ENCODE peak calls at places on chromosomes 6 and 20, in nine cellular contexts. One of them, this sample, is unnamed. For H3K9me3 and H3K4me1, the result is how much of the 10 kb centered on the place peaks cover.

GRCh38 chr6:144601221-144601620 is 316.1 kb downstream of the UTRN start:
- DNase-seq in left lung: no peak
- DNase-seq in IMR-90: no peak
- DNase-seq in PC-9: no peak
- DNase-seq in cardiac muscle cell: no peak
- DNase-seq in upper lobe of right lung: no peak
- DNase-seq in fibroblast of lung: peak
- DNase-seq in hepatocyte: no peak
- DNase-seq in heart right ventricle: no peak
- DNase-seq in this sample: no peak

GRCh38 chr6:126337323-126337722 is 2.6 kb upstream of the CENPW start:
- DNase-seq in fibroblast of lung: peak
- DNase-seq in upper lobe of right lung: no peak
- DNase-seq in heart right ventricle: no peak
- DNase-seq in left lung: no peak
- DNase-seq in PC-9: no peak
- DNase-seq in cardiac muscle cell: peak
- DNase-seq in hepatocyte: peak
- DNase-seq in IMR-90: peak
- DNase-seq in this sample: no peak

GRCh38 chr20:63126876-63127699 is 88.8 kb downstream of the YTHDF1 start:
- DNase-seq in fibroblast of lung: no peak
- DNase-seq in upper lobe of right lung: peak
- DNase-seq in IMR-90: no peak
- DNase-seq in left lung: no peak
- DNase-seq in PC-9: no peak
- DNase-seq in cardiac muscle cell: no peak
- DNase-seq in heart right ventricle: peak
- DNase-seq in hepatocyte: no peak
- DNase-seq in this sample: no peak

GRCh38 chr6:140782941-140783340 is 1349.8 kb upstream of the GJE1 start:
- DNase-seq in heart right ventricle: no peak
- DNase-seq in fibroblast of lung: peak
- DNase-seq in IMR-90: no peak
- DNase-seq in PC-9: no peak
- DNase-seq in hepatocyte: no peak
- DNase-seq in upper lobe of right lung: no peak
- DNase-seq in left lung: no peak
- DNase-seq in cardiac muscle cell: no peak
- DNase-seq in this sample: no peak

GRCh38 chr6:132995432-132995831 is 181.1 kb downstream of the RPS12 start:
- DNase-seq in IMR-90: peak
- DNase-seq in heart right ventricle: no peak
- DNase-seq in PC-9: no peak
- DNase-seq in hepatocyte: no peak
- DNase-seq in cardiac muscle cell: no peak
- DNase-seq in left lung: no peak
- DNase-seq in upper lobe of right lung: no peak
- DNase-seq in fibroblast of lung: peak
- DNase-seq in this sample: no peak

GRCh38 chr6:116111552-116112528 is 11.2 kb downstream of the NT5DC1 start:
- DNase-seq in hepatocyte: peak
- DNase-seq in left lung: no peak
- DNase-seq in cardiac muscle cell: peak
- DNase-seq in heart right ventricle: no peak
- DNase-seq in fibroblast of lung: peak
- DNase-seq in PC-9: peak
- DNase-seq in IMR-90: peak
- DNase-seq in upper lobe of right lung: no peak
- DNase-seq in this sample: no peak

GRCh38 chr6:11615214-11615602 is 77.7 kb downstream of the TMEM170B start:
- DNase-seq in PC-9: peak
- DNase-seq in heart right ventricle: no peak
- DNase-seq in left lung: no peak
- DNase-seq in cardiac muscle cell: no peak
- DNase-seq in fibroblast of lung: peak
- DNase-seq in hepatocyte: no peak
- DNase-seq in IMR-90: peak
- DNase-seq in upper lobe of right lung: no peak
- DNase-seq in this sample: no peak

GRCh38 chr6:109303149-109303548 is 79.1 kb downstream of the CD164 start:
- DNase-seq in IMR-90: no peak
- DNase-seq in fibroblast of lung: no peak
- DNase-seq in PC-9: no peak
- DNase-seq in cardiac muscle cell: no peak
- DNase-seq in upper lobe of right lung: no peak
- DNase-seq in heart right ventricle: no peak
- DNase-seq in left lung: no peak
- DNase-seq in hepatocyte: no peak
- DNase-seq in this sample: no peak

GRCh38 chr20:15528386-15529111 is 1044.7 kb downstream of the KIF16B start:
- DNase-seq in cardiac muscle cell: no peak
- DNase-seq in upper lobe of right lung: no peak
- DNase-seq in hepatocyte: peak
- DNase-seq in IMR-90: no peak
- DNase-seq in PC-9: no peak
- DNase-seq in left lung: no peak
- DNase-seq in fibroblast of lung: peak
- DNase-seq in heart right ventricle: no peak
- DNase-seq in this sample: no peak

GRCh38 chr6:16064687-16065086 is 64.2 kb upstream of the MYLIP start:
- DNase-seq in IMR-90: no peak
- DNase-seq in cardiac muscle cell: no peak
- DNase-seq in hepatocyte: no peak
- DNase-seq in PC-9: no peak
- DNase-seq in heart right ventricle: no peak
- DNase-seq in upper lobe of right lung: no peak
- DNase-seq in left lung: no peak
- DNase-seq in fibroblast of lung: no peak
- DNase-seq in this sample: no peak

GRCh38 chr6:93164781-93165180 is 254.6 kb downstream of the EPHA7 start:
- DNase-seq in upper lobe of right lung: no peak
- DNase-seq in hepatocyte: peak
- DNase-seq in PC-9: no peak
- DNase-seq in heart right ventricle: no peak
- DNase-seq in IMR-90: no peak
- DNase-seq in left lung: no peak
- DNase-seq in fibroblast of lung: peak
- DNase-seq in cardiac muscle cell: no peak
- DNase-seq in this sample: no peak

GRCh38 chr6:165823609-165824326 is 160.7 kb upstream of the PDE10A start:
- DNase-seq in upper lobe of right lung: no peak
- DNase-seq in cardiac muscle cell: no peak
- DNase-seq in fibroblast of lung: no peak
- DNase-seq in heart right ventricle: no peak
- DNase-seq in left lung: no peak
- DNase-seq in IMR-90: no peak
- DNase-seq in PC-9: no peak
- DNase-seq in hepatocyte: no peak
- DNase-seq in this sample: no peak

GRCh38 chr20:21234816-21235215 is 68.3 kb upstream of the XRN2 start:
- DNase-seq in heart right ventricle: no peak
- DNase-seq in IMR-90: no peak
- DNase-seq in PC-9: no peak
- DNase-seq in fibroblast of lung: no peak
- DNase-seq in left lung: no peak
- DNase-seq in cardiac muscle cell: no peak
- DNase-seq in hepatocyte: no peak
- DNase-seq in upper lobe of right lung: no peak
- DNase-seq in this sample: no peak

GRCh38 chr20:59515013-59515905 is 89.1 kb upstream of the PHACTR3 start:
- DNase-seq in fibroblast of lung: peak
- DNase-seq in heart right ventricle: peak
- DNase-seq in hepatocyte: peak
- DNase-seq in PC-9: peak
- DNase-seq in IMR-90: peak
- DNase-seq in left lung: peak
- DNase-seq in cardiac muscle cell: peak
- DNase-seq in upper lobe of right lung: peak
- DNase-seq in this sample: peak

DNA sequence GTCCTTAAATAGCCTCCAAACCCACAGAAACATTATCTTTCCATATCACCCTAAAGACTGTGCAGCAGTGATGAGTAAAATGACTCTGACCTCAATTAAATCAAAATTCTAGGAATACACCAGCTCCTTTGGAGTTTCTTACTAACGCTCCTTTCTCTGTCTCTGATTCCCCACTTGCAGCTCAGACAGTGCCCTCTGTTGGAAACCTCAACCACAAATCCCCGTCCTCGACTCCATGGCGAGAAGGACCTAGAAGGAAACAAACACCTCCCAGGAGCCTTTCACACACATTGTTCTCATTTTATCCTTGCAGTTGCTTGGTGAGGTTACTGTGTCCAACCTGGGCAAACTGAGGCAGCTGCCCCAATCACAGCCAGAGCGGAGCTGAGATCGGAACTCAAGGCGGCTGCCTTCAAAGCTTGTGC is 17.7 kb upstream of the PARD6B start:
- DNase-seq in hepatocyte: peak
- DNase-seq in left lung: no peak
- DNase-seq in PC-9: no peak
- DNase-seq in cardiac muscle cell: peak
- DNase-seq in heart right ventricle: no peak
- DNase-seq in upper lobe of right lung: no peak
- DNase-seq in fibroblast of lung: peak
- DNase-seq in IMR-90: peak
- DNase-seq in this sample: no peak
- TF ChIP-seq CTCF in hepatocyte: peak
- TF ChIP-seq CTCF in left lung: peak
- TF ChIP-seq CTCF in PC-9: no peak
- TF ChIP-seq CTCF in cardiac muscle cell: peak
- TF ChIP-seq CTCF in heart right ventricle: peak
- TF ChIP-seq CTCF in upper lobe of right lung: peak
- TF ChIP-seq CTCF in fibroblast of lung: peak
- TF ChIP-seq CTCF in IMR-90: peak
- TF ChIP-seq CTCF in this sample: no peak

GRCh38 chr20:49286689-49287551 is 9.1 kb upstream of the ZNFX1 start:
- DNase-seq in upper lobe of right lung: no peak
- DNase-seq in PC-9: peak
- DNase-seq in cardiac muscle cell: no peak
- DNase-seq in IMR-90: peak
- DNase-seq in fibroblast of lung: peak
- DNase-seq in heart right ventricle: no peak
- DNase-seq in hepatocyte: peak
- DNase-seq in left lung: no peak
- DNase-seq in this sample: no peak

GRCh38 chr20:49284818-49285217 is 7.0 kb upstream of the ZNFX1 start:
- DNase-seq in hepatocyte: no peak
- DNase-seq in upper lobe of right lung: no peak
- DNase-seq in fibroblast of lung: no peak
- DNase-seq in cardiac muscle cell: no peak
- DNase-seq in left lung: no peak
- DNase-seq in heart right ventricle: no peak
- DNase-seq in IMR-90: no peak
- DNase-seq in PC-9: no peak
- DNase-seq in this sample: no peak

GRCh38 chr20:49285233-49285668 is 7.4 kb upstream of the ZNFX1 start:
- DNase-seq in heart right ventricle: no peak
- DNase-seq in cardiac muscle cell: no peak
- DNase-seq in hepatocyte: no peak
- DNase-seq in upper lobe of right lung: no peak
- DNase-seq in fibroblast of lung: no peak
- DNase-seq in IMR-90: no peak
- DNase-seq in left lung: no peak
- DNase-seq in PC-9: no peak
- DNase-seq in this sample: no peak

GRCh38 chr20:49287555-49288249 is 9.8 kb upstream of the ZNFX1 start:
- DNase-seq in hepatocyte: no peak
- DNase-seq in fibroblast of lung: peak
- DNase-seq in upper lobe of right lung: no peak
- DNase-seq in IMR-90: peak
- DNase-seq in cardiac muscle cell: peak
- DNase-seq in left lung: no peak
- DNase-seq in heart right ventricle: no peak
- DNase-seq in PC-9: no peak
- DNase-seq in this sample: no peak

GRCh38 chr20:49285813-49286494 is 8.1 kb upstream of the ZNFX1 start:
- DNase-seq in left lung: no peak
- DNase-seq in cardiac muscle cell: no peak
- DNase-seq in upper lobe of right lung: no peak
- DNase-seq in PC-9: no peak
- DNase-seq in heart right ventricle: no peak
- DNase-seq in IMR-90: no peak
- DNase-seq in fibroblast of lung: no peak
- DNase-seq in hepatocyte: no peak
- DNase-seq in this sample: no peak
- H3K9me3 ChIP-seq in left lung: under half
- H3K9me3 ChIP-seq in cardiac muscle cell: under half
- H3K9me3 ChIP-seq in upper lobe of right lung: under half
- H3K9me3 ChIP-seq in PC-9: half or more
- H3K9me3 ChIP-seq in heart right ventricle: half or more
- H3K9me3 ChIP-seq in IMR-90: under half
- H3K9me3 ChIP-seq in fibroblast of lung: under half
- H3K9me3 ChIP-seq in hepatocyte: under half
- H3K9me3 ChIP-seq in this sample: under half

DNA sequence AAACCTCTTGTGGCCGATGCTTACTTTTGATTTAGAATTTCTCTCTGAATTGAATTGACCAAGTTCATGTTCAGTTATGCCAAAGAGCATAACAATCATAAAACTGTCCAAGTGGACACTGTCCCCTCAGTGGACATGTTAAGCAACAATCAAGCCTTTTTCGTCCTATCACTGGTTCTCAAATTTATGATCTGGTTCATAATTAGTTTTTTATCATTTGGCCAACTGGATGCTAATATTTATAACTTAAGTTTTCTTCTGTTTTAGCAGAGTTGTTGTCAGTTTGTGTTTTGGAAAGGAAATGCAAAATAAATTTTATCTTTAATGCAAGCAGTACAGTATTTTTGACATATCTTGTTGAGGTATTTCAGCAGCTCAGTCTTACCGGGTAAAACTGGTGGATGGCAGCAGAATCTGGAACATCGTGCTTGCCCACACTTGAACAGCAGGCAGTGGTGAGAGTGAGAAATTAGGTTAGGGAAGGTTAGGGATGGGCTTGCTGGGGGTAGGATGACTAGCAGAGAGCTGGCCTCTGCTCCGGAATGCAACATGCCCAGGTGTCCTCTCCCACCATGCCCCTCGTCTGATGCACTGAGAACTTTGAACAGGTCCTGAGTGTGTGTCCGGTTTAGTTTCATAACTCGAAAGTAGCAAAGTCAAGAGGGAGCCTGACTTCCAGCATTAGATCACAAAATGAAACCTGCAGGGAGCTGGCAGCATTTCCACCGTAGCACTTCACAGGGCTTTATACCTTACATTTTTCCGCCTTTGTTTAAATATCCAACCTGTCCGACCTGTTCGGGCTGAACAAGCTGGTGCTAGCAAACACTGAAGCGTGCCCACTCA is 93.1 kb downstream of the RREB1 start:
- DNase-seq in IMR-90: no peak
- DNase-seq in left lung: no peak
- DNase-seq in upper lobe of right lung: peak
- DNase-seq in heart right ventricle: no peak
- DNase-seq in hepatocyte: peak
- DNase-seq in fibroblast of lung: no peak
- DNase-seq in cardiac muscle cell: no peak
- DNase-seq in PC-9: peak
- DNase-seq in this sample: peak
- H3K4me1 ChIP-seq in IMR-90: under half
- H3K4me1 ChIP-seq in left lung: under half
- H3K4me1 ChIP-seq in upper lobe of right lung: under half
- H3K4me1 ChIP-seq in heart right ventricle: under half
- H3K4me1 ChIP-seq in hepatocyte: under half
- H3K4me1 ChIP-seq in fibroblast of lung: under half
- H3K4me1 ChIP-seq in cardiac muscle cell: under half
- H3K4me1 ChIP-seq in PC-9: under half
- H3K4me1 ChIP-seq in this sample: under half

GRCh38 chr6:624979-625378 is 31.9 kb downstream of the HUS1B start:
- DNase-seq in heart right ventricle: no peak
- DNase-seq in upper lobe of right lung: no peak
- DNase-seq in IMR-90: peak
- DNase-seq in fibroblast of lung: peak
- DNase-seq in left lung: no peak
- DNase-seq in cardiac muscle cell: peak
- DNase-seq in PC-9: no peak
- DNase-seq in hepatocyte: peak
- DNase-seq in this sample: no peak
- TF ChIP-seq CTCF in heart right ventricle: no peak
- TF ChIP-seq CTCF in upper lobe of right lung: peak
- TF ChIP-seq CTCF in IMR-90: peak
- TF ChIP-seq CTCF in fibroblast of lung: peak
- TF ChIP-seq CTCF in left lung: no peak
- TF ChIP-seq CTCF in cardiac muscle cell: peak
- TF ChIP-seq CTCF in PC-9: no peak
- TF ChIP-seq CTCF in hepatocyte: peak
- TF ChIP-seq CTCF in this sample: no peak

This sample was measured in pancreas.